ENCODE peak calls at places on chromosomes 5 and 9, in five cellular contexts. F is NCI-H146, J is glutamatergic neuron, Z is HTR-8/SVneo, W is psoas muscle. G is an unnamed sample.

GRCh38 chr9:106962615-106963363 is 99.8 kb downstream of the ZNF462 start:
- DNase-seq in F (no peak), J (no peak), Z (no peak), W (no peak), G (no peak)

GRCh38 chr5:90548069-90548593 is 10.5 kb upstream of the ADGRV1 start:
- DNase-seq in F (peak), J (peak), Z (peak), W (no peak), G (no peak)

GRCh38 chr9:125620216-125620615 is 86.8 kb downstream of the MAPKAP1 start:
- DNase-seq in F (no peak), J (no peak), Z (no peak), W (no peak), G (no peak)

GRCh38 chr5:157596449-157596848 is 20.9 kb upstream of the ADAM19 start:
- DNase-seq in F (no peak), J (no peak), Z (no peak), W (no peak), G (no peak)

GRCh38 chr5:108418172-108418571 is 36.3 kb upstream of the FBXL17 start:
- DNase-seq in F (no peak), J (no peak), Z (no peak), W (peak), G (no peak)

GRCh38 chr9:73155968-73156592 is 4.4 kb downstream of the ANXA1 start:
- DNase-seq in F (no peak), J (no peak), Z (no peak), W (no peak), G (no peak)

GRCh38 chr5:177430146-177430951 is 3.9 kb downstream of the GRK6 start:
- DNase-seq in F (no peak), J (no peak), Z (no peak), W (no peak), G (no peak)

GRCh38 chr5:173855162-173855994 is 32.8 kb upstream of the CPEB4 start:
- DNase-seq in F (no peak), J (no peak), Z (no peak), W (no peak), G (no peak)

GRCh38 chr9:6006968-6007769 is 8.3 kb downstream of the RANBP6 start:
- DNase-seq in F (peak), J (peak), Z (peak), W (peak), G (peak)

GRCh38 chr9:128215491-128216404 is 12.6 kb downstream of the DNM1 start:
- DNase-seq in F (no peak), J (no peak), Z (no peak), W (peak), G (no peak)

GRCh38 chr9:76658510-76659231 is 105.6 kb upstream of the PCA3 start:
- DNase-seq in F (peak), J (no peak), Z (peak), W (no peak), G (no peak)

GRCh38 chr9:133839822-133840329 is 101.7 kb upstream of the SARDH start:
- DNase-seq in F (no peak), J (peak), Z (no peak), W (peak), G (no peak)

GRCh38 chr5:107949688-107950341 is 279.1 kb upstream of the EFNA5 start:
- DNase-seq in F (no peak), J (no peak), Z (no peak), W (no peak), G (no peak)

GRCh38 chr5:73496984-73497457 is 1.2 kb upstream of the BTF3 start:
- DNase-seq in F (peak), J (no peak), Z (peak), W (no peak), G (peak)

GRCh38 chr5:154422298-154422697 is 23.5 kb upstream of the SAP30L start:
- DNase-seq in F (no peak), J (no peak), Z (no peak), W (no peak), G (no peak)

GRCh38 chr9:128142596-128142995 is 6.7 kb upstream of the LCN2 start:
- DNase-seq in F (no peak), J (peak), Z (no peak), W (no peak), G (no peak)

GRCh38 chr5:54844905-54845566 is 140.4 kb downstream of the ESM1 start:
- DNase-seq in F (peak), J (no peak), Z (peak), W (no peak), G (peak)

GRCh38 chr9:128149001-128149701 is at the start of gene LCN2:
- DNase-seq in F (no peak), J (no peak), Z (no peak), W (no peak), G (no peak)